ENCODE peak calls at places on chromosome 13, in nine cellular contexts. Q is stimulated activated CD8-positive, alpha-beta memory T cell treated with anti-CD3 and anti-CD28 coated beads, Interleukin-7, amount 100 ng/mL, for 48 hours; V is NCI-H1417 treated with DMSO at 0.1 percent for 48 hours; W is T-cell; U is M059J; E is HFFc6; A is lower lobe of right lung; X is NCI-H146; Y is NCI-H1105. Z is an unnamed sample.
A peak's percentile ranks its signal among the peaks of the same experiment; 100 is the strongest.

GRCh38 chr13:55199132-55199531 is 1941.6 kb upstream of the PRR20A start:
- DNase-seq in Q (no peak), V (peak; percentile 12), W (no peak), U (no peak), E (no peak), A (no peak), X (peak; percentile 1), Y (no peak), Z (no peak)

GRCh38 chr13:46738055-46738454 is 58.9 kb downstream of the ESD start:
- DNase-seq in Q (no peak), V (no peak), W (no peak), U (no peak), E (no peak), A (no peak), X (no peak), Y (no peak), Z (no peak)

GRCh38 chr13:49369876-49370275 is 74.0 kb downstream of the CAB39L start:
- DNase-seq in Q (no peak), V (no peak), W (no peak), U (no peak), E (no peak), A (no peak), X (no peak), Y (no peak), Z (no peak)

GRCh38 chr13:113553541-113554332 is 30.8 kb upstream of the TFDP1 start:
- DNase-seq in Q (no peak), V (no peak), W (no peak), U (no peak), E (no peak), A (peak; percentile 30), X (no peak), Y (no peak), Z (peak; percentile 73)

GRCh38 chr13:32036131-32036695 is 4.6 kb downstream of the FRY start:
- DNase-seq in Q (no peak), V (no peak), W (no peak), U (no peak), E (no peak), A (no peak), X (no peak), Y (no peak), Z (no peak)

GRCh38 chr13:114132419-114133121 is at the start of gene RASA3:
- DNase-seq in Q (no peak), V (no peak), W (peak; percentile 69), U (peak; percentile 72), E (peak; percentile 52), A (peak; percentile 80), X (peak; percentile 87), Y (peak; percentile 74), Z (peak; percentile 75)

GRCh38 chr13:26376430-26376829 is 122.5 kb downstream of the CDK8 start:
- DNase-seq in Q (no peak), V (no peak), W (no peak), U (no peak), E (no peak), A (no peak), X (no peak), Y (no peak), Z (no peak)

GRCh38 chr13:31522431-31522830 is 216.9 kb upstream of the RXFP2 start:
- DNase-seq in Q (no peak), V (no peak), W (no peak), U (no peak), E (no peak), A (no peak), X (no peak), Y (no peak), Z (no peak)

GRCh38 chr13:39448831-39449230 is 154.2 kb downstream of the LHFPL6 start:
- DNase-seq in Q (no peak), V (no peak), W (no peak), U (no peak), E (no peak), A (no peak), X (no peak), Y (no peak), Z (no peak)

Z was measured in chondrocyte.